ENCODE peak calls at places on chromosomes 16 and 17, in six cellular contexts. Y is ascending aorta, T is AG09319, A is HTR-8/SVneo, G is T-cell, H is heart right ventricle. J is an unnamed sample.

GRCh38 chr17:63758428-63758827 is 15.0 kb downstream of the CCDC47 start:
- DNase-seq in Y (no peak), T (no peak), A (no peak), G (no peak), H (no peak), J (no peak)

GRCh38 chr17:78144146-78144719 is 2.0 kb upstream of the C17orf99 start:
- DNase-seq in Y (peak; percentile 84), T (peak; percentile 67), A (peak; percentile 77), G (no peak), H (peak; percentile 90), J (no peak)

GRCh38 chr17:82600731-82601446 is 47.4 kb downstream of the WDR45B start:
- DNase-seq in Y (no peak), T (no peak), A (no peak), G (no peak), H (no peak), J (no peak)

GRCh38 chr16:9381399-9381798 is 290.0 kb downstream of the HAPSTR1 start:
- DNase-seq in Y (no peak), T (no peak), A (no peak), G (no peak), H (no peak), J (no peak)

GRCh38 chr17:81109957-81110356 is 55.4 kb upstream of the PVALEF start:
- DNase-seq in Y (no peak), T (no peak), A (no peak), G (no peak), H (no peak), J (no peak)

GRCh38 chr17:11389583-11389982 is 148.6 kb downstream of the SHISA6 start:
- DNase-seq in Y (no peak), T (no peak), A (no peak), G (no peak), H (no peak), J (no peak)

GRCh38 chr17:48954300-48954755 is 9.7 kb upstream of the SNF8 start:
- DNase-seq in Y (no peak), T (peak; percentile 20), A (peak; percentile 79), G (no peak), H (no peak), J (no peak)

GRCh38 chr17:64920026-64920418 is 744 bp upstream of the LRRC37A3 start:
- DNase-seq in Y (peak; percentile 66), T (no peak), A (no peak), G (no peak), H (no peak), J (no peak)

GRCh38 chr17:82863941-82864720 is 24.3 kb upstream of the ZNF750 start:
- DNase-seq in Y (no peak), T (no peak), A (peak; percentile 51), G (peak; percentile 83), H (no peak), J (no peak)

GRCh38 chr17:15981646-15982580 is 17.6 kb downstream of the ZSWIM7 start:
- DNase-seq in Y (no peak), T (no peak), A (peak; percentile 62), G (no peak), H (no peak), J (no peak)

GRCh38 chr17:50488880-50489279 is 10.2 kb downstream of the RSAD1 start:
- DNase-seq in Y (no peak), T (no peak), A (no peak), G (no peak), H (no peak), J (no peak)

GRCh38 chr16:24734382-24734781 is 4.9 kb downstream of the TNRC6A start:
- DNase-seq in Y (no peak), T (peak; percentile 19), A (no peak), G (no peak), H (no peak), J (no peak)

GRCh38 chr16:1965610-1966009 is 984 bp upstream of the RPS2 start:
- DNase-seq in Y (no peak), T (no peak), A (no peak), G (no peak), H (no peak), J (no peak)

GRCh38 chr16:8391219-8391757 is 199.0 kb downstream of the TMEM114 start:
- DNase-seq in Y (no peak), T (no peak), A (no peak), G (no peak), H (no peak), J (no peak)

GRCh38 chr16:66204761-66205160 is 161.7 kb upstream of the CDH5 start:
- DNase-seq in Y (no peak), T (no peak), A (no peak), G (no peak), H (no peak), J (no peak)

GRCh38 chr16:54177052-54177856 is 109.3 kb downstream of the IRX3 start:
- DNase-seq in Y (no peak), T (no peak), A (no peak), G (no peak), H (no peak), J (no peak)

GRCh38 chr16:425740-426114 is 278 bp downstream of the RAB11FIP3 start:
- DNase-seq in Y (peak; percentile 69), T (no peak), A (no peak), G (no peak), H (no peak), J (no peak)

GRCh38 chr16:14109077-14109775 is 38.1 kb downstream of the MRTFB start:
- DNase-seq in Y (no peak), T (no peak), A (no peak), G (no peak), H (no peak), J (no peak)

GRCh38 chr17:16516594-16517018 is 24.6 kb upstream of the LRRC75A start:
- DNase-seq in Y (peak; percentile 73), T (no peak), A (peak; percentile 95), G (no peak), H (no peak), J (peak; percentile 17)

GRCh38 chr17:65078441-65079160 is 22.1 kb upstream of the GNA13 start:
- DNase-seq in Y (no peak), T (no peak), A (no peak), G (no peak), H (no peak), J (no peak)

GRCh38 chr16:19859166-19859565 is 25.5 kb downstream of the GPRC5B start:
- DNase-seq in Y (no peak), T (no peak), A (no peak), G (no peak), H (no peak), J (no peak)

GRCh38 chr16:1283996-1284592 is 25.3 kb upstream of the UBE2I start:
- DNase-seq in Y (no peak), T (no peak), A (no peak), G (no peak), H (no peak), J (no peak)

GRCh38 chr17:50681260-50682200 is 26.2 kb downstream of the ANKRD40 start:
- DNase-seq in Y (no peak), T (peak; percentile 57), A (peak; percentile 91), G (no peak), H (no peak), J (peak; percentile 42)

GRCh38 chr17:82835766-82836512 is 3.9 kb downstream of the ZNF750 start:
- DNase-seq in Y (no peak), T (no peak), A (no peak), G (no peak), H (no peak), J (no peak)

GRCh38 chr17:50926523-50926922 is 60.4 kb upstream of the TOB1 start:
- DNase-seq in Y (no peak), T (no peak), A (no peak), G (no peak), H (no peak), J (no peak)

GRCh38 chr16:21222495-21223337 is 10.8 kb upstream of the ANKS4B start:
- DNase-seq in Y (no peak), T (no peak), A (no peak), G (no peak), H (no peak), J (no peak)

GRCh38 chr17:962650-963049 is 16.9 kb downstream of the NXN start:
- DNase-seq in Y (no peak), T (no peak), A (no peak), G (no peak), H (no peak), J (peak; percentile 46)